ENCODE peak calls at places on chromosomes 4 and X, in six cellular contexts. M is CD8-positive, alpha-beta memory T cell; Z is AG10803; U is neuronal stem cell; S is NCI-H1092 treated with DMSO at 0.1 percent for 48 hours; Y is stimulated activated CD4-positive, alpha-beta T cell treated with anti-CD3 and anti-CD28 coated beads, Interleukin-2, amount 100 ng/mL, for 48 hours. B is an unnamed sample.

GRCh38 chrX:99353412-99353811 is 1056.7 kb downstream of the PCDH19 start:
- DNase-seq in Z (no peak), U (no peak), Y (no peak), S (no peak), M (no peak), B (peak; percentile 50)

GRCh38 chr4:119678761-119679160 is 50.2 kb upstream of the PDE5A start:
- DNase-seq in M (no peak), Z (no peak), S (no peak), U (no peak), Y (no peak), B (no peak)

GRCh38 chrX:1778817-1779216 is 164.0 kb downstream of the ASMT start:
- DNase-seq in M (no peak), Y (no peak), Z (no peak), U (no peak), S (no peak), B (no peak)

GRCh38 chr4:59553739-59554126 is 1646.4 kb upstream of the ADGRL3 start:
- DNase-seq in Z (peak; percentile 17), U (no peak), M (no peak), Y (no peak), S (no peak), B (peak; percentile 85)

GRCh38 chr4:8846046-8846720 is 25.5 kb downstream of the HMX1 start:
- DNase-seq in Z (no peak), U (no peak), M (no peak), Y (no peak), S (no peak), B (no peak)

GRCh38 chr4:146333187-146333894 is 119.0 kb downstream of the REELD1 start:
- DNase-seq in Z (peak; percentile 60), Y (no peak), S (no peak), U (no peak), M (no peak), B (peak; percentile 16)

GRCh38 chr4:76634239-76634638 is 199.2 kb downstream of the SHROOM3 start:
- DNase-seq in Z (peak; percentile 92), M (no peak), S (no peak), U (no peak), Y (no peak), B (no peak)

GRCh38 chrX:19958530-19959486 is 32.1 kb downstream of the BCLAF3 start:
- DNase-seq in Y (no peak), Z (no peak), U (no peak), M (no peak), S (no peak), B (no peak)

GRCh38 chrX:46305431-46305830 is 239.8 kb downstream of the ZNF674 start:
- DNase-seq in Y (no peak), M (no peak), U (no peak), Z (no peak), S (no peak), B (no peak)

GRCh38 chr4:102174800-102175199 is 170.5 kb downstream of the SLC39A8 start:
- DNase-seq in Z (peak; percentile 43), U (no peak), Y (no peak), M (no peak), S (no peak), B (peak; percentile 3)

GRCh38 chr4:173488656-173489055 is 41.4 kb downstream of the HAND2 start:
- DNase-seq in U (no peak), Y (no peak), M (no peak), Z (peak; percentile 42), S (no peak), B (no peak)

GRCh38 chr4:144656857-144657256 is 10.9 kb downstream of the HHIP start:
- DNase-seq in Y (no peak), U (no peak), S (no peak), M (no peak), Z (peak; percentile 9), B (no peak)

GRCh38 chrX:27715610-27716009 is 92.2 kb upstream of the MAGEB10 start:
- DNase-seq in S (no peak), Y (no peak), M (no peak), Z (no peak), U (no peak), B (no peak)

GRCh38 chr4:186067757-186068385 is 1.1 kb upstream of the TLR3 start:
- DNase-seq in M (no peak), S (peak; percentile 67), Z (peak; percentile 51), Y (no peak), U (no peak), B (peak; percentile 27)

GRCh38 chr4:76984127-76984526 is 34.6 kb downstream of the SEPTIN11 start:
- DNase-seq in U (no peak), M (no peak), S (no peak), Z (peak; percentile 74), Y (no peak), B (no peak)

GRCh38 chr4:173002840-173003561 is 165.6 kb upstream of the GALNT7 start:
- DNase-seq in U (no peak), S (no peak), Y (no peak), Z (no peak), M (no peak), B (no peak)

GRCh38 chr4:100635899-100636298 is 118.1 kb upstream of the EMCN start:
- DNase-seq in S (no peak), U (no peak), Y (no peak), M (no peak), Z (no peak), B (no peak)

GRCh38 chrX:102651968-102652744 is 873 bp downstream of the GPRASP1 start:
- DNase-seq in U (no peak), S (peak; percentile 35), M (no peak), Y (no peak), Z (peak; percentile 33), B (no peak)

GRCh38 chr4:143253156-143253555 is 68.4 kb downstream of the USP38 start:
- DNase-seq in Z (no peak), U (no peak), M (no peak), S (no peak), Y (no peak), B (no peak)

GRCh38 chr4:6546681-6547447 is 28.1 kb upstream of the MAN2B2 start:
- DNase-seq in U (peak; percentile 86), Y (peak; percentile 43), S (peak; percentile 67), M (peak; percentile 14), Z (peak; percentile 61), B (peak; percentile 82)

GRCh38 chrX:8139713-8140112 is 31.4 kb downstream of the VCX2 start:
- DNase-seq in M (no peak), U (no peak), Y (no peak), S (no peak), Z (no peak), B (no peak)

GRCh38 chr4:185775792-185776555 is 36.0 kb downstream of the SORBS2 start:
- DNase-seq in M (no peak), Z (peak; percentile 14), Y (no peak), S (no peak), U (no peak), B (no peak)

GRCh38 chr4:162661913-162662312 is 498.1 kb upstream of the FSTL5 start:
- DNase-seq in U (no peak), S (no peak), Y (no peak), Z (no peak), M (no peak), B (no peak)

GRCh38 chr4:100984901-100985300 is 362.4 kb downstream of the PPP3CA start:
- DNase-seq in S (no peak), Z (peak; percentile 78), M (no peak), U (no peak), Y (no peak), B (no peak)

GRCh38 chr4:163111588-163111987 is 55.1 kb downstream of the NAF1 start:
- DNase-seq in M (no peak), S (no peak), U (peak; percentile 5), Z (no peak), Y (no peak), B (no peak)

GRCh38 chrX:96729868-96730643 is 45.4 kb downstream of the DIAPH2 start:
- DNase-seq in U (no peak), M (no peak), Z (no peak), Y (no peak), S (no peak), B (no peak)

GRCh38 chrX:134895785-134896184 is 95.0 kb upstream of the SMIM10 start:
- DNase-seq in Z (no peak), U (no peak), S (no peak), M (no peak), Y (no peak), B (no peak)

GRCh38 chr4:7772708-7773385 is 166.8 kb downstream of the AFAP1 start:
- DNase-seq in M (no peak), S (no peak), Y (no peak), Z (peak; percentile 31), U (no peak), B (no peak)

GRCh38 chr4:131644619-131645018 is 1504.5 kb upstream of the PCDH10 start:
- DNase-seq in U (peak; percentile 6), Z (no peak), Y (no peak), M (no peak), S (no peak), B (peak; percentile 38)

GRCh38 chrX:42093756-42094155 is 170.4 kb upstream of the CASK start:
- DNase-seq in M (no peak), U (no peak), S (no peak), Z (no peak), Y (no peak), B (no peak)

GRCh38 chrX:30302957-30303356 is 6.2 kb downstream of the NR0B1 start:
- DNase-seq in U (no peak), S (no peak), Z (peak; percentile 51), M (no peak), Y (no peak), B (peak; percentile 30)

GRCh38 chr4:149765630-149766029 is 50.0 kb downstream of the IQCM start:
- DNase-seq in U (no peak), S (no peak), Z (peak; percentile 54), M (no peak), Y (no peak), B (no peak)

GRCh38 chr4:38152305-38152704 is 192.1 kb downstream of the PTTG2 start:
- DNase-seq in M (no peak), S (no peak), Z (peak; percentile 36), U (no peak), Y (no peak), B (no peak)

GRCh38 chrX:72294497-72294896 is 11.2 kb downstream of the CITED1 start:
- DNase-seq in U (no peak), Y (no peak), Z (no peak), S (no peak), M (no peak), B (no peak)

GRCh38 chr4:72909461-72909860 is 160.1 kb downstream of the COX18 start:
- DNase-seq in Y (no peak), M (no peak), U (no peak), S (no peak), Z (peak; percentile 4), B (peak; percentile 25)

GRCh38 chr4:141158219-141158618 is 24.9 kb upstream of the RNF150 start:
- DNase-seq in S (peak; percentile 27), U (peak; percentile 11), M (no peak), Y (no peak), Z (peak; percentile 56), B (peak; percentile 66)

GRCh38 chr4:8904041-8904501 is 32.4 kb upstream of the HMX1 start:
- DNase-seq in S (no peak), U (no peak), Z (no peak), M (no peak), Y (no peak), B (no peak)

GRCh38 chrX:153983321-153983729 is 10.8 kb downstream of the TMEM187 start:
- DNase-seq in M (no peak), Y (no peak), U (no peak), Z (no peak), S (no peak), B (no peak)

GRCh38 chrX:68599256-68600152 is 48.0 kb upstream of the STARD8 start:
- DNase-seq in Z (peak; percentile 2), S (no peak), U (no peak), Y (no peak), M (no peak), B (peak; percentile 52)

GRCh38 chr4:153174821-153175567 is 29.2 kb upstream of the TRIM2 start:
- DNase-seq in U (no peak), S (no peak), Y (no peak), Z (no peak), M (no peak), B (no peak)

B was measured in SJCRH30.